ENCODE peak calls at places on chromosome 16, in five cellular contexts. One of them, this sample, is unnamed.

GRCh38 chr16:4358831-4359561 is 7.9 kb upstream of the PAM16 start:
- DNase-seq in heart right ventricle: peak
- DNase-seq in adrenal gland: peak
- DNase-seq in type B pancreatic cell: no peak
- DNase-seq in IMR-90: no peak
- DNase-seq in this sample: no peak

GRCh38 chr16:4802659-4803287 is 340 bp upstream of the ROGDI start:
- DNase-seq in IMR-90: peak
- DNase-seq in type B pancreatic cell: peak
- DNase-seq in adrenal gland: peak
- DNase-seq in heart right ventricle: peak
- DNase-seq in this sample: peak

GRCh38 chr16:67150833-67151396 is at the start of gene B3GNT9:
- DNase-seq in adrenal gland: peak
- DNase-seq in type B pancreatic cell: no peak
- DNase-seq in IMR-90: peak
- DNase-seq in heart right ventricle: peak
- DNase-seq in this sample: peak

GRCh38 chr16:15925631-15926030 is 23.8 kb upstream of the ABCC1 start:
- DNase-seq in IMR-90: no peak
- DNase-seq in type B pancreatic cell: no peak
- DNase-seq in adrenal gland: no peak
- DNase-seq in heart right ventricle: no peak
- DNase-seq in this sample: no peak

GRCh38 chr16:47925811-47926460 is 229.9 kb downstream of the ABCC12 start:
- DNase-seq in type B pancreatic cell: no peak
- DNase-seq in heart right ventricle: no peak
- DNase-seq in IMR-90: peak
- DNase-seq in adrenal gland: no peak
- DNase-seq in this sample: no peak

GRCh38 chr16:84520778-84521770 is 16.6 kb upstream of the MEAK7 start:
- DNase-seq in adrenal gland: no peak
- DNase-seq in type B pancreatic cell: no peak
- DNase-seq in heart right ventricle: no peak
- DNase-seq in IMR-90: no peak
- DNase-seq in this sample: no peak

GRCh38 chr16:472199-472504 is 46.7 kb downstream of the RAB11FIP3 start:
- DNase-seq in type B pancreatic cell: no peak
- DNase-seq in heart right ventricle: no peak
- DNase-seq in IMR-90: no peak
- DNase-seq in adrenal gland: no peak
- DNase-seq in this sample: no peak

GRCh38 chr16:27792486-27793275 is 242.7 kb downstream of the KATNIP start:
- DNase-seq in adrenal gland: no peak
- DNase-seq in IMR-90: no peak
- DNase-seq in heart right ventricle: no peak
- DNase-seq in type B pancreatic cell: no peak
- DNase-seq in this sample: no peak

GRCh38 chr16:55667753-55668152 is 12.0 kb downstream of the SLC6A2 start:
- DNase-seq in adrenal gland: no peak
- DNase-seq in type B pancreatic cell: no peak
- DNase-seq in IMR-90: no peak
- DNase-seq in heart right ventricle: no peak
- DNase-seq in this sample: no peak

GRCh38 chr16:19410435-19411153 is 7.1 kb upstream of the TMC5 start:
- DNase-seq in type B pancreatic cell: peak
- DNase-seq in IMR-90: no peak
- DNase-seq in heart right ventricle: peak
- DNase-seq in adrenal gland: peak
- DNase-seq in this sample: peak

GRCh38 chr16:69444873-69445517 is 20.6 kb downstream of the CYB5B start:
- DNase-seq in IMR-90: peak
- DNase-seq in adrenal gland: no peak
- DNase-seq in heart right ventricle: no peak
- DNase-seq in type B pancreatic cell: no peak
- DNase-seq in this sample: no peak

GRCh38 chr16:31491778-31492418 is 9.0 kb downstream of the SLC5A2 start:
- DNase-seq in heart right ventricle: no peak
- DNase-seq in adrenal gland: no peak
- DNase-seq in type B pancreatic cell: no peak
- DNase-seq in IMR-90: no peak
- DNase-seq in this sample: no peak

GRCh38 chr16:66548868-66549267 is 1.1 kb downstream of the TK2 start:
- DNase-seq in type B pancreatic cell: no peak
- DNase-seq in adrenal gland: no peak
- DNase-seq in heart right ventricle: no peak
- DNase-seq in IMR-90: no peak
- DNase-seq in this sample: no peak

GRCh38 chr16:23504453-23505179 is 5.7 kb downstream of the GGA2 start:
- DNase-seq in heart right ventricle: peak
- DNase-seq in IMR-90: peak
- DNase-seq in adrenal gland: peak
- DNase-seq in type B pancreatic cell: no peak
- DNase-seq in this sample: no peak

GRCh38 chr16:11205754-11206459 is 50.1 kb downstream of the SOCS1 start:
- DNase-seq in type B pancreatic cell: no peak
- DNase-seq in IMR-90: peak
- DNase-seq in heart right ventricle: no peak
- DNase-seq in adrenal gland: peak
- DNase-seq in this sample: no peak

GRCh38 chr16:27745348-27745747 is 195.4 kb downstream of the KATNIP start:
- DNase-seq in type B pancreatic cell: no peak
- DNase-seq in IMR-90: peak
- DNase-seq in adrenal gland: no peak
- DNase-seq in heart right ventricle: no peak
- DNase-seq in this sample: no peak

GRCh38 chr16:68605746-68606145 is 39.4 kb upstream of the CDH3 start:
- DNase-seq in heart right ventricle: no peak
- DNase-seq in type B pancreatic cell: no peak
- DNase-seq in adrenal gland: no peak
- DNase-seq in IMR-90: no peak
- DNase-seq in this sample: no peak

GRCh38 chr16:25676820-25677219 is 14.9 kb upstream of the HS3ST4 start:
- DNase-seq in heart right ventricle: no peak
- DNase-seq in type B pancreatic cell: no peak
- DNase-seq in adrenal gland: no peak
- DNase-seq in IMR-90: no peak
- DNase-seq in this sample: no peak

GRCh38 chr16:78283668-78284251 is 184.3 kb downstream of the WWOX start:
- DNase-seq in adrenal gland: no peak
- DNase-seq in IMR-90: no peak
- DNase-seq in type B pancreatic cell: no peak
- DNase-seq in heart right ventricle: no peak
- DNase-seq in this sample: no peak

GRCh38 chr16:24419709-24420108 is 119.7 kb upstream of the RBBP6 start:
- DNase-seq in type B pancreatic cell: no peak
- DNase-seq in IMR-90: no peak
- DNase-seq in adrenal gland: no peak
- DNase-seq in heart right ventricle: no peak
- DNase-seq in this sample: no peak

GRCh38 chr16:50215680-50216079 is 50.7 kb upstream of the ADCY7 start:
- DNase-seq in adrenal gland: no peak
- DNase-seq in IMR-90: no peak
- DNase-seq in type B pancreatic cell: no peak
- DNase-seq in heart right ventricle: no peak
- DNase-seq in this sample: no peak
- TF ChIP-seq CTCF in adrenal gland: no peak
- TF ChIP-seq CTCF in IMR-90: no peak
- TF ChIP-seq CTCF in type B pancreatic cell: no peak
- TF ChIP-seq CTCF in heart right ventricle: no peak
- TF ChIP-seq CTCF in this sample: no peak

GRCh38 chr16:71542377-71542776 is 16.2 kb downstream of the CHST4 start:
- DNase-seq in heart right ventricle: peak
- DNase-seq in adrenal gland: peak
- DNase-seq in type B pancreatic cell: no peak
- DNase-seq in IMR-90: peak
- DNase-seq in this sample: no peak

GRCh38 chr16:71536752-71537499 is 10.7 kb downstream of the CHST4 start:
- DNase-seq in adrenal gland: no peak
- DNase-seq in heart right ventricle: no peak
- DNase-seq in IMR-90: no peak
- DNase-seq in type B pancreatic cell: no peak
- DNase-seq in this sample: no peak

DNA sequence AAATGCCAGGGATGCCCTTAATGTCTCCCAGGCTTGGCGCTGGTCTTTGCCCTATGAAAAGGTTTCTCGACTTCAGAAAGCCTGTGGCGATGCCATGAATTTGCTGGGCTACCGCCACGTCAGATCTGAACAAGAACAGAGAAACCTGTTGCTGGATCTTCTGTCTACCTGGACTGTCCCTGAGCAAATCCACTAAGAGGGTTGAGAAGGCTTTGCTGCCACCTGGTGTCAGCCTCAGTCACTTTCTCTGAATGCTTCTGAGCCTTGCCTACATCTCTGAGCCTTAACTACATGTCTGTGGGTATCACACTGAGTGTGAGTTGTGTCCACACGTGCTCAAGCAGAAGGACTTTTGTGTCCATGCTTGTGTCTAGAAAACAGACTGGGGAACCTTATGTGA is 11.4 kb downstream of the CHST4 start:
- DNase-seq in heart right ventricle: no peak
- DNase-seq in IMR-90: peak
- DNase-seq in adrenal gland: peak
- DNase-seq in type B pancreatic cell: no peak
- DNase-seq in this sample: peak
- TF ChIP-seq CTCF in heart right ventricle: no peak
- TF ChIP-seq CTCF in IMR-90: peak
- TF ChIP-seq CTCF in adrenal gland: peak
- TF ChIP-seq CTCF in type B pancreatic cell: peak
- TF ChIP-seq CTCF in this sample: peak

GRCh38 chr16:82061861-82062525 is 26.9 kb downstream of the HSD17B2 start:
- DNase-seq in IMR-90: peak
- DNase-seq in adrenal gland: no peak
- DNase-seq in type B pancreatic cell: no peak
- DNase-seq in heart right ventricle: no peak
- DNase-seq in this sample: no peak
- TF ChIP-seq CTCF in IMR-90: peak
- TF ChIP-seq CTCF in adrenal gland: peak
- TF ChIP-seq CTCF in type B pancreatic cell: peak
- TF ChIP-seq CTCF in heart right ventricle: peak
- TF ChIP-seq CTCF in this sample: no peak

GRCh38 chr16:22311520-22311919 is 14.3 kb downstream of the POLR3E start:
- DNase-seq in heart right ventricle: no peak
- DNase-seq in adrenal gland: no peak
- DNase-seq in IMR-90: no peak
- DNase-seq in type B pancreatic cell: no peak
- DNase-seq in this sample: no peak
- TF ChIP-seq CTCF in heart right ventricle: no peak
- TF ChIP-seq CTCF in adrenal gland: no peak
- TF ChIP-seq CTCF in IMR-90: no peak
- TF ChIP-seq CTCF in type B pancreatic cell: no peak
- TF ChIP-seq CTCF in this sample: no peak

GRCh38 chr16:1563786-1564185 is 30.3 kb downstream of the TMEM204 start:
- DNase-seq in heart right ventricle: no peak
- DNase-seq in IMR-90: no peak
- DNase-seq in adrenal gland: no peak
- DNase-seq in type B pancreatic cell: no peak
- DNase-seq in this sample: no peak

GRCh38 chr16:1561836-1562235 is 28.4 kb downstream of the TMEM204 start:
- DNase-seq in adrenal gland: no peak
- DNase-seq in IMR-90: no peak
- DNase-seq in type B pancreatic cell: no peak
- DNase-seq in heart right ventricle: no peak
- DNase-seq in this sample: no peak

GRCh38 chr16:1561266-1561665 is 27.8 kb downstream of the TMEM204 start:
- DNase-seq in heart right ventricle: no peak
- DNase-seq in adrenal gland: no peak
- DNase-seq in IMR-90: no peak
- DNase-seq in type B pancreatic cell: no peak
- DNase-seq in this sample: no peak

GRCh38 chr16:1565083-1565805 is 31.8 kb downstream of the TMEM204 start:
- DNase-seq in heart right ventricle: no peak
- DNase-seq in IMR-90: no peak
- DNase-seq in type B pancreatic cell: no peak
- DNase-seq in adrenal gland: no peak
- DNase-seq in this sample: no peak

DNA sequence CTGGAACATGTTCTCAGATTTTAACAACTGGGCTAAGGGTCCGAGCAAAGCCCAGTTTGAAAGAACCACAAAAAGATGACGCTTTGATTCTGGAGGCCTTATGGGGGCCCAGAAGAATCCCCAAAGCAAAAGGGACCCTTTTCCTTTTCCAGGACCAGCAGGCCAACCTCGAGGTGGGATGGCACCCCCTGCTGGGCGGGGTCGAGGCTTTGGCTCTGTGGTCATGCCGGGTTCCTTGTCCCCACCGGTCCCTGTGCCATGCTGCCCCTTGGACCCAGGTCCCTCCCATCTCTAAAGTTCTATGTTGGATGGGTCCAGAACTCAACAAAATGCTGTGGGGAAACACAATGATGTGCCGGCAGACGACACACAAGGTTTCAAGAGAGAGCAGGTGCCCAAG is 30.9 kb downstream of the TMEM204 start:
- DNase-seq in heart right ventricle: no peak
- DNase-seq in adrenal gland: no peak
- DNase-seq in IMR-90: no peak
- DNase-seq in type B pancreatic cell: no peak
- DNase-seq in this sample: no peak
- TF ChIP-seq CTCF in heart right ventricle: peak
- TF ChIP-seq CTCF in adrenal gland: peak
- TF ChIP-seq CTCF in IMR-90: peak
- TF ChIP-seq CTCF in type B pancreatic cell: no peak
- TF ChIP-seq CTCF in this sample: no peak

GRCh38 chr16:2233046-2233775 is 3.0 kb upstream of the DNASE1L2 start:
- DNase-seq in IMR-90: no peak
- DNase-seq in type B pancreatic cell: no peak
- DNase-seq in adrenal gland: no peak
- DNase-seq in heart right ventricle: no peak
- DNase-seq in this sample: no peak

GRCh38 chr16:2235695-2236361 is 416 bp upstream of the DNASE1L2 start:
- DNase-seq in heart right ventricle: no peak
- DNase-seq in IMR-90: no peak
- DNase-seq in adrenal gland: no peak
- DNase-seq in type B pancreatic cell: no peak
- DNase-seq in this sample: no peak

GRCh38 chr16:2235234-2235651 is 1.0 kb upstream of the DNASE1L2 start:
- DNase-seq in heart right ventricle: no peak
- DNase-seq in type B pancreatic cell: no peak
- DNase-seq in adrenal gland: no peak
- DNase-seq in IMR-90: no peak
- DNase-seq in this sample: no peak

GRCh38 chr16:2234813-2235170 is 1.5 kb upstream of the DNASE1L2 start:
- DNase-seq in type B pancreatic cell: no peak
- DNase-seq in heart right ventricle: no peak
- DNase-seq in IMR-90: no peak
- DNase-seq in adrenal gland: no peak
- DNase-seq in this sample: no peak

GRCh38 chr16:2233872-2234812 is 2.1 kb upstream of the DNASE1L2 start:
- DNase-seq in type B pancreatic cell: no peak
- DNase-seq in IMR-90: no peak
- DNase-seq in adrenal gland: no peak
- DNase-seq in heart right ventricle: no peak
- DNase-seq in this sample: no peak
- TF ChIP-seq CTCF in type B pancreatic cell: no peak
- TF ChIP-seq CTCF in IMR-90: no peak
- TF ChIP-seq CTCF in adrenal gland: no peak
- TF ChIP-seq CTCF in heart right ventricle: no peak
- TF ChIP-seq CTCF in this sample: no peak

This sample was measured in prostate gland.